ENCODE peak calls at places on chromosomes 16 and 17, in eight cellular contexts. M is NCI-H1092; O is left ventricle myocardium superior; V is naive thymus-derived CD4-positive, alpha-beta T cell; T is NCI-H1436; A is nucleus accumbens; P is heart right ventricle; Z is iris pigment epithelial cell. U is an unnamed sample.

GRCh38 chr16:66503030-66503429 is 46.9 kb downstream of the TK2 start:
- DNase-seq in M (no peak), O (peak), V (no peak), T (no peak), A (peak), P (no peak), Z (no peak), U (no peak)

GRCh38 chr16:27640277-27640600 is 90.3 kb downstream of the KATNIP start:
- DNase-seq in M (no peak), O (no peak), V (no peak), T (no peak), A (peak), P (no peak), Z (no peak), U (no peak)

GRCh38 chr16:63652091-63652490 is 1469.8 kb downstream of the CDH11 start:
- DNase-seq in M (no peak), O (no peak), V (no peak), T (no peak), A (no peak), P (no peak), Z (no peak), U (no peak)

GRCh38 chr17:81851423-81851822 is 8.9 kb downstream of the P4HB start:
- DNase-seq in M (no peak), O (no peak), V (no peak), T (no peak), A (no peak), P (no peak), Z (no peak), U (no peak)

GRCh38 chr16:19644877-19645276 is 73.2 kb downstream of the KNOP1 start:
- DNase-seq in M (no peak), O (peak), V (no peak), T (no peak), A (no peak), P (peak), Z (peak), U (no peak)

GRCh38 chr16:515175-515962 is 12.1 kb upstream of the CAPN15 start:
- DNase-seq in M (no peak), O (no peak), V (no peak), T (no peak), A (no peak), P (no peak), Z (no peak), U (peak)

GRCh38 chr17:55609737-55610201 is 98.5 kb upstream of the SMIM36 start:
- DNase-seq in M (no peak), O (peak), V (no peak), T (no peak), A (no peak), P (peak), Z (peak), U (no peak)

GRCh38 chr17:7263071-7263800 is 958 bp upstream of the CLDN7 start:
- DNase-seq in M (no peak), O (no peak), V (peak), T (no peak), A (no peak), P (no peak), Z (no peak), U (no peak)

GRCh38 chr16:62732101-62732500 is 695.9 kb upstream of the CDH8 start:
- DNase-seq in M (no peak), O (no peak), V (no peak), T (no peak), A (no peak), P (no peak), Z (no peak), U (no peak)

GRCh38 chr17:51322390-51323029 is 62.2 kb downstream of the UTP18 start:
- DNase-seq in M (no peak), O (no peak), V (no peak), T (no peak), A (no peak), P (no peak), Z (peak), U (peak)

GRCh38 chr17:39794249-39794970 is 56.7 kb downstream of the GRB7 start:
- DNase-seq in M (no peak), O (no peak), V (peak), T (no peak), A (no peak), P (no peak), Z (no peak), U (no peak)

GRCh38 chr17:61395409-61395982 is 4.1 kb upstream of the TBX2 start:
- DNase-seq in M (no peak), O (no peak), V (no peak), T (no peak), A (no peak), P (no peak), Z (no peak), U (no peak)

GRCh38 chr17:77512062-77512946 is 371.5 kb downstream of the SEC14L1 start:
- DNase-seq in M (no peak), O (no peak), V (no peak), T (no peak), A (no peak), P (no peak), Z (no peak), U (no peak)

GRCh38 chr16:57688487-57688986 is 6.1 kb upstream of the DRC7 start:
- DNase-seq in M (no peak), O (no peak), V (no peak), T (no peak), A (no peak), P (no peak), Z (no peak), U (no peak)

GRCh38 chr17:30554839-30555751 is 77.9 kb downstream of the GOSR1 start:
- DNase-seq in M (no peak), O (no peak), V (no peak), T (peak), A (no peak), P (no peak), Z (no peak), U (peak)

GRCh38 chr16:27114006-27114405 is 47.3 kb downstream of the C16orf82 start:
- DNase-seq in M (no peak), O (no peak), V (no peak), T (no peak), A (no peak), P (no peak), Z (no peak), U (no peak)

GRCh38 chr17:32141690-32142037 is 638 bp upstream of the RHOT1 start:
- DNase-seq in M (no peak), O (no peak), V (no peak), T (no peak), A (no peak), P (no peak), Z (no peak), U (no peak)

GRCh38 chr17:77908501-77908900 is 50.0 kb upstream of the TNRC6C start:
- DNase-seq in M (no peak), O (no peak), V (no peak), T (no peak), A (no peak), P (no peak), Z (no peak), U (no peak)

GRCh38 chr17:36066365-36066945 is 2.4 kb downstream of the CCL18 start:
- DNase-seq in M (no peak), O (no peak), V (no peak), T (no peak), A (no peak), P (no peak), Z (no peak), U (no peak)

GRCh38 chr16:19389246-19389645 is 28.4 kb upstream of the TMC5 start:
- DNase-seq in M (peak), O (peak), V (no peak), T (peak), A (no peak), P (peak), Z (peak), U (peak)

GRCh38 chr16:8370374-8371015 is 219.8 kb downstream of the TMEM114 start:
- DNase-seq in M (no peak), O (no peak), V (no peak), T (no peak), A (no peak), P (no peak), Z (peak), U (no peak)

GRCh38 chr17:81838753-81839255 is 4.0 kb upstream of the PPP1R27 start:
- DNase-seq in M (no peak), O (no peak), V (no peak), T (no peak), A (no peak), P (no peak), Z (no peak), U (no peak)

GRCh38 chr17:34758747-34759146 is 179.4 kb downstream of the TMEM132E start:
- DNase-seq in M (no peak), O (no peak), V (no peak), T (no peak), A (no peak), P (no peak), Z (no peak), U (no peak)

GRCh38 chr17:40791116-40791515 is 8.6 kb downstream of the KRT28 start:
- DNase-seq in M (no peak), O (no peak), V (no peak), T (no peak), A (no peak), P (no peak), Z (no peak), U (no peak)

GRCh38 chr17:83202002-83203000 is 122.9 kb downstream of the METRNL start:
- DNase-seq in M (no peak), O (peak), V (no peak), T (no peak), A (no peak), P (no peak), Z (no peak), U (no peak)

GRCh38 chr17:34487616-34488015 is 91.8 kb upstream of the TMEM132E start:
- DNase-seq in M (no peak), O (no peak), V (no peak), T (no peak), A (no peak), P (no peak), Z (no peak), U (no peak)

GRCh38 chr17:29347831-29348281 is 42.3 kb upstream of the TAOK1 start:
- DNase-seq in M (no peak), O (no peak), V (no peak), T (no peak), A (no peak), P (no peak), Z (peak), U (no peak)